ENCODE peak calls at places on chromosomes 12 and 14, in seven cellular contexts. A is neural crest cell; L is esophagus squamous epithelium; Y is aorta; W is effector memory CD8-positive, alpha-beta T cell; X is non-pigmented ciliary epithelial cell; K is thyroid gland. H is an unnamed sample.

GRCh38 chr14:100755649-100756048 is 29.0 kb downstream of the DLK1 start:
- DNase-seq in Y (no peak), W (no peak), X (no peak), K (no peak), A (no peak), L (no peak), H (no peak)

GRCh38 chr14:59240356-59240755 is 51.9 kb downstream of the DAAM1 start:
- DNase-seq in L (no peak), A (no peak), Y (no peak), W (no peak), K (no peak), X (no peak), H (no peak)

GRCh38 chr14:94541234-94541975 is 19.8 kb upstream of the SERPINA4 start:
- DNase-seq in L (no peak), A (no peak), Y (no peak), X (no peak), K (no peak), W (no peak), H (no peak)

GRCh38 chr12:12008232-12008850 is 62.4 kb upstream of the BCL2L14 start:
- DNase-seq in A (peak), L (no peak), Y (no peak), X (no peak), K (no peak), W (peak), H (peak)

GRCh38 chr12:32107376-32108267 is 975 bp downstream of the BICD1 start:
- DNase-seq in W (peak), X (no peak), A (peak), K (peak), L (no peak), Y (no peak), H (peak)

GRCh38 chr14:32345311-32345771 is 16.2 kb downstream of the AKAP6 start:
- DNase-seq in A (no peak), L (no peak), X (no peak), K (no peak), Y (no peak), W (no peak), H (no peak)

GRCh38 chr12:42145552-42146215 is 1.0 kb upstream of the GXYLT1 start:
- DNase-seq in A (no peak), L (no peak), X (no peak), Y (no peak), K (no peak), W (no peak), H (peak)

GRCh38 chr14:37063467-37064240 is 108.8 kb downstream of the SLC25A21 start:
- DNase-seq in W (no peak), X (no peak), Y (no peak), K (no peak), L (no peak), A (no peak), H (no peak)

GRCh38 chr12:92538970-92539749 is 163.6 kb upstream of the PLEKHG7 start:
- DNase-seq in A (no peak), Y (no peak), X (peak), W (no peak), K (no peak), L (no peak), H (peak)

GRCh38 chr12:108332791-108333382 is 6.2 kb downstream of the CMKLR1 start:
- DNase-seq in X (no peak), A (no peak), L (no peak), K (peak), Y (no peak), W (peak), H (peak)

GRCh38 chr12:105071981-105072380 is 12.3 kb downstream of the ALDH1L2 start:
- DNase-seq in Y (no peak), K (no peak), W (no peak), L (no peak), A (no peak), X (no peak), H (no peak)

GRCh38 chr12:25960176-25960575 is 1.7 kb downstream of the RASSF8 start:
- DNase-seq in X (no peak), A (no peak), L (no peak), K (peak), W (no peak), Y (no peak), H (peak)

GRCh38 chr14:51750542-51750941 is 98.8 kb downstream of the FRMD6 start:
- DNase-seq in K (no peak), W (no peak), X (no peak), A (no peak), L (no peak), Y (no peak), H (no peak)

GRCh38 chr12:12999959-13000615 is at the start of gene HEBP1:
- DNase-seq in A (peak), X (no peak), W (peak), Y (peak), L (peak), K (peak), H (peak)

GRCh38 chr12:127680516-127680915 is 586.5 kb upstream of the TMEM132C start:
- DNase-seq in X (no peak), K (no peak), W (no peak), L (no peak), A (no peak), Y (no peak), H (no peak)

GRCh38 chr12:16604853-16605252 is 1.1 kb downstream of the LMO3 start:
- DNase-seq in W (no peak), L (no peak), K (peak), X (no peak), Y (peak), A (peak), H (no peak)

GRCh38 chr14:91252901-91253794 is 8.6 kb upstream of the GPR68 start:
- DNase-seq in L (no peak), W (no peak), K (peak), X (no peak), Y (peak), A (peak), H (peak)

GRCh38 chr12:56296207-56296785 is 3.8 kb downstream of the CS start:
- DNase-seq in Y (peak), W (no peak), K (no peak), L (no peak), X (no peak), A (no peak), H (no peak)

GRCh38 chr14:61526405-61527312 is 168.7 kb upstream of the HIF1A start:
- DNase-seq in X (no peak), W (no peak), K (peak), L (no peak), Y (no peak), A (no peak), H (peak)

GRCh38 chr12:108565976-108566375 is 3.6 kb downstream of the ISCU start:
- DNase-seq in X (no peak), Y (peak), L (no peak), A (no peak), K (peak), W (no peak), H (peak)

GRCh38 chr12:74365178-74365964 is 172.3 kb upstream of the ATXN7L3B start:
- DNase-seq in L (no peak), X (no peak), K (peak), A (peak), W (no peak), Y (no peak), H (peak)

GRCh38 chr12:29673346-29673745 is 110.4 kb downstream of the TMTC1 start:
- DNase-seq in Y (no peak), L (no peak), W (no peak), X (peak), K (no peak), A (no peak), H (no peak)

GRCh38 chr12:42892702-42893101 is 303.2 kb upstream of the PRICKLE1 start:
- DNase-seq in Y (no peak), W (no peak), K (no peak), A (no peak), L (no peak), X (no peak), H (no peak)

GRCh38 chr14:91417134-91417982 is at the start of gene CCDC88C:
- DNase-seq in L (peak), A (peak), W (peak), Y (peak), K (peak), X (no peak), H (peak)

GRCh38 chr12:105946541-105946940 is 192.2 kb downstream of the NUAK1 start:
- DNase-seq in A (no peak), X (no peak), W (no peak), Y (no peak), K (no peak), L (no peak), H (peak)

H was measured in Daoy.